ENCODE peak calls at places on chromosomes 6 and 20, in ten cellular contexts. Z is CD4-positive, alpha-beta memory T cell; D is neural crest cell; P is germinal center; B is astrocyte; C is NCI-H1694; G is GM23338; S is AG08395; E is brain microvascular endothelial cell; J is head of caudate nucleus. H is an unnamed sample.

GRCh38 chr20:51169813-51170212 is 146.9 kb upstream of the KCNG1 start:
- DNase-seq in Z (no peak), G (peak; percentile 62), C (no peak), P (no peak), E (no peak), B (no peak), J (no peak), D (no peak), S (no peak), H (no peak)

GRCh38 chr6:38567436-38567835 is 72.3 kb downstream of the BTBD9 start:
- DNase-seq in E (peak; percentile 92), Z (no peak), J (peak; percentile 48), D (no peak), G (no peak), S (peak; percentile 71), C (peak; percentile 69), B (peak; percentile 85), P (no peak), H (peak; percentile 70)

GRCh38 chr20:23156170-23156841 is 70.2 kb upstream of the CD93 start:
- DNase-seq in E (peak; percentile 82), G (no peak), B (peak; percentile 81), S (peak; percentile 76), D (no peak), C (no peak), J (no peak), P (no peak), Z (no peak), H (no peak)

GRCh38 chr20:24578605-24579004 is 109.2 kb downstream of the SYNDIG1 start:
- DNase-seq in G (no peak), S (no peak), B (no peak), Z (no peak), D (no peak), J (no peak), C (no peak), P (no peak), E (no peak), H (no peak)

GRCh38 chr6:92756912-92757311 is 662.4 kb downstream of the EPHA7 start:
- DNase-seq in P (no peak), E (no peak), C (no peak), G (no peak), B (no peak), Z (no peak), S (no peak), J (no peak), D (no peak), H (no peak)

GRCh38 chr6:10901751-10902150 is 14.9 kb downstream of the SYCP2L start:
- DNase-seq in Z (no peak), D (no peak), P (peak; percentile 67), C (no peak), S (no peak), E (no peak), B (no peak), J (no peak), G (no peak), H (no peak)

GRCh38 chr20:57907131-57908083 is 197.6 kb upstream of the PMEPA1 start:
- DNase-seq in J (no peak), D (no peak), P (no peak), E (no peak), C (no peak), B (no peak), S (no peak), G (no peak), Z (no peak), H (no peak)

GRCh38 chr6:99289701-99290100 is 59.8 kb downstream of the FAXC start:
- DNase-seq in P (no peak), B (no peak), G (no peak), C (no peak), S (no peak), D (no peak), J (no peak), E (no peak), Z (no peak), H (no peak)

GRCh38 chr6:6494677-6495076 is 93.8 kb upstream of the LY86 start:
- DNase-seq in J (no peak), E (no peak), C (peak; percentile 68), B (no peak), D (peak; percentile 32), G (peak; percentile 89), Z (no peak), S (peak; percentile 29), P (peak; percentile 69), H (no peak)

GRCh38 chr6:7073810-7074525 is 33.8 kb upstream of the RREB1 start:
- DNase-seq in S (no peak), P (peak; percentile 76), B (no peak), D (no peak), J (no peak), Z (peak; percentile 63), C (no peak), G (no peak), E (no peak), H (no peak)

GRCh38 chr6:82251942-82252341 is 4.4 kb upstream of the IBTK start:
- DNase-seq in P (peak; percentile 32), Z (peak; percentile 31), G (peak; percentile 69), D (no peak), B (no peak), S (peak; percentile 51), C (peak; percentile 45), E (peak; percentile 39), J (no peak), H (no peak)

GRCh38 chr20:35617397-35618031 is 1.9 kb downstream of the SPAG4 start:
- DNase-seq in S (peak; percentile 39), J (no peak), G (peak; percentile 88), C (peak; percentile 35), Z (peak; percentile 26), B (peak; percentile 28), D (peak; percentile 33), E (peak; percentile 48), P (peak; percentile 77), H (no peak)

GRCh38 chr20:44918342-44918741 is 8.5 kb downstream of the PABPC1L start:
- DNase-seq in Z (no peak), E (no peak), D (no peak), J (no peak), C (no peak), G (no peak), B (no peak), P (no peak), S (no peak), H (no peak)

GRCh38 chr6:98924647-98925046 is 23.1 kb downstream of the FBXL4 start:
- DNase-seq in B (no peak), J (no peak), C (no peak), P (no peak), E (no peak), G (no peak), S (no peak), D (no peak), Z (no peak), H (no peak)

GRCh38 chr20:49659096-49659495 is 54.6 kb downstream of the B4GALT5 start:
- DNase-seq in E (no peak), D (no peak), B (no peak), Z (no peak), P (no peak), S (no peak), J (no peak), G (no peak), C (no peak), H (no peak)

GRCh38 chr6:163630096-163630495 is 215.6 kb downstream of the QKI start:
- DNase-seq in J (no peak), P (no peak), E (no peak), Z (no peak), G (no peak), C (no peak), D (no peak), B (no peak), S (no peak), H (no peak)

GRCh38 chr6:21597706-21598273 is 4.2 kb downstream of the SOX4 start:
- DNase-seq in E (no peak), D (no peak), J (no peak), S (peak; percentile 44), P (peak; percentile 6), G (no peak), Z (no peak), C (no peak), B (no peak), H (no peak)